ENCODE peak calls at places on chromosomes 16 and 17, in eight cellular contexts. One of them, this sample, is unnamed.

GRCh38 chr17:61489719-61490490 is 37.7 kb downstream of the TBX4 start:
- DNase-seq in CD8-positive, alpha-beta T cell: no peak
- DNase-seq in A673: no peak
- DNase-seq in SHP77: no peak
- DNase-seq in AG04450: no peak
- DNase-seq in endodermal cell: peak; percentile 38
- DNase-seq in epithelial cell of esophagus: no peak
- DNase-seq in pancreas: no peak
- DNase-seq in this sample: peak; percentile 13

GRCh38 chr17:32355649-32356377 is 5.9 kb downstream of the ZNF207 start:
- DNase-seq in CD8-positive, alpha-beta T cell: no peak
- DNase-seq in A673: no peak
- DNase-seq in SHP77: no peak
- DNase-seq in AG04450: no peak
- DNase-seq in endodermal cell: no peak
- DNase-seq in epithelial cell of esophagus: peak; percentile 53
- DNase-seq in pancreas: no peak
- DNase-seq in this sample: no peak

GRCh38 chr16:2751577-2752034 is 832 bp upstream of the SRRM2 start:
- DNase-seq in CD8-positive, alpha-beta T cell: no peak
- DNase-seq in A673: no peak
- DNase-seq in SHP77: peak; percentile 87
- DNase-seq in AG04450: peak; percentile 8
- DNase-seq in endodermal cell: peak; percentile 93
- DNase-seq in epithelial cell of esophagus: no peak
- DNase-seq in pancreas: no peak
- DNase-seq in this sample: no peak

GRCh38 chr17:56754523-56755208 is 79.1 kb downstream of the C17orf67 start:
- DNase-seq in CD8-positive, alpha-beta T cell: no peak
- DNase-seq in A673: no peak
- DNase-seq in SHP77: no peak
- DNase-seq in AG04450: no peak
- DNase-seq in endodermal cell: peak; percentile 71
- DNase-seq in epithelial cell of esophagus: no peak
- DNase-seq in pancreas: no peak
- DNase-seq in this sample: no peak

GRCh38 chr16:84449156-84450140 is 55.0 kb downstream of the MEAK7 start:
- DNase-seq in CD8-positive, alpha-beta T cell: no peak
- DNase-seq in A673: no peak
- DNase-seq in SHP77: no peak
- DNase-seq in AG04450: no peak
- DNase-seq in endodermal cell: peak; percentile 43
- DNase-seq in epithelial cell of esophagus: no peak
- DNase-seq in pancreas: no peak
- DNase-seq in this sample: peak; percentile 5

GRCh38 chr17:76840884-76841775 is 27.1 kb upstream of the MGAT5B start:
- DNase-seq in CD8-positive, alpha-beta T cell: no peak
- DNase-seq in A673: peak; percentile 70
- DNase-seq in SHP77: no peak
- DNase-seq in AG04450: no peak
- DNase-seq in endodermal cell: peak; percentile 83
- DNase-seq in epithelial cell of esophagus: no peak
- DNase-seq in pancreas: no peak
- DNase-seq in this sample: no peak

GRCh38 chr16:83813818-83814653 is 6.3 kb downstream of the HSBP1 start:
- DNase-seq in CD8-positive, alpha-beta T cell: no peak
- DNase-seq in A673: peak; percentile 40
- DNase-seq in SHP77: peak; percentile 96
- DNase-seq in AG04450: peak; percentile 78
- DNase-seq in endodermal cell: no peak
- DNase-seq in epithelial cell of esophagus: peak; percentile 46
- DNase-seq in pancreas: peak; percentile 47
- DNase-seq in this sample: no peak

GRCh38 chr16:85901110-85901509 is 2.1 kb downstream of the IRF8 start:
- DNase-seq in CD8-positive, alpha-beta T cell: no peak
- DNase-seq in A673: no peak
- DNase-seq in SHP77: no peak
- DNase-seq in AG04450: no peak
- DNase-seq in endodermal cell: no peak
- DNase-seq in epithelial cell of esophagus: no peak
- DNase-seq in pancreas: no peak
- DNase-seq in this sample: no peak

GRCh38 chr17:17985153-17985552 is 12.5 kb downstream of the DRC3 start:
- DNase-seq in CD8-positive, alpha-beta T cell: no peak
- DNase-seq in A673: no peak
- DNase-seq in SHP77: no peak
- DNase-seq in AG04450: no peak
- DNase-seq in endodermal cell: no peak
- DNase-seq in epithelial cell of esophagus: no peak
- DNase-seq in pancreas: no peak
- DNase-seq in this sample: no peak

GRCh38 chr17:80658821-80659220 is 114.2 kb downstream of the RPTOR start:
- DNase-seq in CD8-positive, alpha-beta T cell: no peak
- DNase-seq in A673: no peak
- DNase-seq in SHP77: no peak
- DNase-seq in AG04450: no peak
- DNase-seq in endodermal cell: no peak
- DNase-seq in epithelial cell of esophagus: no peak
- DNase-seq in pancreas: no peak
- DNase-seq in this sample: no peak

GRCh38 chr16:81873843-81874752 is 95.0 kb downstream of the PLCG2 start:
- DNase-seq in CD8-positive, alpha-beta T cell: peak; percentile 6
- DNase-seq in A673: peak; percentile 62
- DNase-seq in SHP77: peak; percentile 37
- DNase-seq in AG04450: no peak
- DNase-seq in endodermal cell: peak; percentile 89
- DNase-seq in epithelial cell of esophagus: peak; percentile 61
- DNase-seq in pancreas: peak; percentile 35
- DNase-seq in this sample: peak; percentile 67

GRCh38 chr16:21169249-21169981 is 10.9 kb downstream of the LDAF1 start:
- DNase-seq in CD8-positive, alpha-beta T cell: no peak
- DNase-seq in A673: no peak
- DNase-seq in SHP77: no peak
- DNase-seq in AG04450: no peak
- DNase-seq in endodermal cell: no peak
- DNase-seq in epithelial cell of esophagus: peak; percentile 31
- DNase-seq in pancreas: no peak
- DNase-seq in this sample: no peak

GRCh38 chr16:81366316-81366932 is 51.7 kb downstream of the GAN start:
- DNase-seq in CD8-positive, alpha-beta T cell: no peak
- DNase-seq in A673: peak; percentile 60
- DNase-seq in SHP77: peak; percentile 50
- DNase-seq in AG04450: peak; percentile 13
- DNase-seq in endodermal cell: no peak
- DNase-seq in epithelial cell of esophagus: peak; percentile 58
- DNase-seq in pancreas: no peak
- DNase-seq in this sample: no peak

GRCh38 chr17:40720904-40721303 is 17.4 kb upstream of the KRT24 start:
- DNase-seq in CD8-positive, alpha-beta T cell: no peak
- DNase-seq in A673: no peak
- DNase-seq in SHP77: no peak
- DNase-seq in AG04450: no peak
- DNase-seq in endodermal cell: no peak
- DNase-seq in epithelial cell of esophagus: no peak
- DNase-seq in pancreas: no peak
- DNase-seq in this sample: no peak

GRCh38 chr17:77391668-77392375 is 251.1 kb downstream of the SEC14L1 start:
- DNase-seq in CD8-positive, alpha-beta T cell: no peak
- DNase-seq in A673: peak; percentile 41
- DNase-seq in SHP77: no peak
- DNase-seq in AG04450: peak; percentile 96
- DNase-seq in endodermal cell: peak; percentile 83
- DNase-seq in epithelial cell of esophagus: peak; percentile 53
- DNase-seq in pancreas: no peak
- DNase-seq in this sample: no peak

GRCh38 chr16:20740901-20741491 is 622 bp downstream of the THUMPD1 start:
- DNase-seq in CD8-positive, alpha-beta T cell: peak; percentile 88
- DNase-seq in A673: peak; percentile 86
- DNase-seq in SHP77: peak; percentile 71
- DNase-seq in AG04450: peak; percentile 37
- DNase-seq in endodermal cell: peak; percentile 93
- DNase-seq in epithelial cell of esophagus: peak; percentile 86
- DNase-seq in pancreas: peak; percentile 86
- DNase-seq in this sample: peak; percentile 95

GRCh38 chr16:29727452-29727851 is 18.3 kb downstream of the C16orf54 start:
- DNase-seq in CD8-positive, alpha-beta T cell: no peak
- DNase-seq in A673: no peak
- DNase-seq in SHP77: no peak
- DNase-seq in AG04450: no peak
- DNase-seq in endodermal cell: no peak
- DNase-seq in epithelial cell of esophagus: no peak
- DNase-seq in pancreas: no peak
- DNase-seq in this sample: no peak

GRCh38 chr16:81495321-81496234 is 51.0 kb downstream of the CMIP start:
- DNase-seq in CD8-positive, alpha-beta T cell: no peak
- DNase-seq in A673: no peak
- DNase-seq in SHP77: no peak
- DNase-seq in AG04450: no peak
- DNase-seq in endodermal cell: no peak
- DNase-seq in epithelial cell of esophagus: no peak
- DNase-seq in pancreas: no peak
- DNase-seq in this sample: peak; percentile 48

GRCh38 chr16:53743149-53743566 is 39.2 kb downstream of the FTO start:
- DNase-seq in CD8-positive, alpha-beta T cell: no peak
- DNase-seq in A673: peak; percentile 55
- DNase-seq in SHP77: peak; percentile 9
- DNase-seq in AG04450: no peak
- DNase-seq in endodermal cell: peak; percentile 68
- DNase-seq in epithelial cell of esophagus: peak; percentile 62
- DNase-seq in pancreas: no peak
- DNase-seq in this sample: no peak

GRCh38 chr17:80649200-80649644 is 104.6 kb downstream of the RPTOR start:
- DNase-seq in CD8-positive, alpha-beta T cell: no peak
- DNase-seq in A673: no peak
- DNase-seq in SHP77: no peak
- DNase-seq in AG04450: no peak
- DNase-seq in endodermal cell: no peak
- DNase-seq in epithelial cell of esophagus: peak; percentile 45
- DNase-seq in pancreas: no peak
- DNase-seq in this sample: no peak

GRCh38 chr17:76994237-76994637 is 126.0 kb downstream of the MGAT5B start:
- DNase-seq in CD8-positive, alpha-beta T cell: no peak
- DNase-seq in A673: no peak
- DNase-seq in SHP77: no peak
- DNase-seq in AG04450: no peak
- DNase-seq in endodermal cell: peak; percentile 48
- DNase-seq in epithelial cell of esophagus: no peak
- DNase-seq in pancreas: no peak
- DNase-seq in this sample: no peak

GRCh38 chr17:79413591-79413990 is 197.3 kb downstream of the RBFOX3 start:
- DNase-seq in CD8-positive, alpha-beta T cell: no peak
- DNase-seq in A673: no peak
- DNase-seq in SHP77: no peak
- DNase-seq in AG04450: no peak
- DNase-seq in endodermal cell: no peak
- DNase-seq in epithelial cell of esophagus: no peak
- DNase-seq in pancreas: peak; percentile 38
- DNase-seq in this sample: no peak

GRCh38 chr17:80491478-80492342 is 15.3 kb upstream of the NPTX1 start:
- DNase-seq in CD8-positive, alpha-beta T cell: no peak
- DNase-seq in A673: peak; percentile 70
- DNase-seq in SHP77: no peak
- DNase-seq in AG04450: no peak
- DNase-seq in endodermal cell: peak; percentile 92
- DNase-seq in epithelial cell of esophagus: no peak
- DNase-seq in pancreas: no peak
- DNase-seq in this sample: no peak

GRCh38 chr17:29112780-29113295 is 67.4 kb downstream of the MYO18A start:
- DNase-seq in CD8-positive, alpha-beta T cell: no peak
- DNase-seq in A673: no peak
- DNase-seq in SHP77: no peak
- DNase-seq in AG04450: no peak
- DNase-seq in endodermal cell: no peak
- DNase-seq in epithelial cell of esophagus: no peak
- DNase-seq in pancreas: no peak
- DNase-seq in this sample: peak; percentile 28

GRCh38 chr17:19380551-19381284 is 2.4 kb downstream of the MAPK7 start:
- DNase-seq in CD8-positive, alpha-beta T cell: no peak
- DNase-seq in A673: no peak
- DNase-seq in SHP77: no peak
- DNase-seq in AG04450: no peak
- DNase-seq in endodermal cell: no peak
- DNase-seq in epithelial cell of esophagus: no peak
- DNase-seq in pancreas: no peak
- DNase-seq in this sample: no peak

GRCh38 chr17:16027708-16028584 is 28.3 kb downstream of the TTC19 start:
- DNase-seq in CD8-positive, alpha-beta T cell: peak; percentile 11
- DNase-seq in A673: peak; percentile 50
- DNase-seq in SHP77: peak; percentile 23
- DNase-seq in AG04450: peak; percentile 68
- DNase-seq in endodermal cell: no peak
- DNase-seq in epithelial cell of esophagus: peak; percentile 95
- DNase-seq in pancreas: no peak
- DNase-seq in this sample: no peak

This sample was measured in stomach.